ENCODE peak calls at places on chromosomes 13 and 19, in nine cellular contexts. One of them, this sample, is unnamed.

GRCh38 chr13:67221630-67222226 is 8.4 kb downstream of the PCDH9 start:
- DNase-seq in ascending aorta: no peak
- DNase-seq in fibroblast of pulmonary artery: no peak
- DNase-seq in colonic mucosa: no peak
- DNase-seq in AG09309: no peak
- DNase-seq in coronary artery: no peak
- DNase-seq in cardiac muscle cell: peak
- DNase-seq in AG04450: no peak
- DNase-seq in uterus: no peak
- DNase-seq in this sample: no peak

GRCh38 chr13:107678075-107678689 is 537.2 kb downstream of the LIG4 start:
- DNase-seq in coronary artery: no peak
- DNase-seq in AG09309: peak
- DNase-seq in fibroblast of pulmonary artery: no peak
- DNase-seq in ascending aorta: no peak
- DNase-seq in colonic mucosa: no peak
- DNase-seq in uterus: no peak
- DNase-seq in cardiac muscle cell: no peak
- DNase-seq in AG04450: peak
- DNase-seq in this sample: no peak

GRCh38 chr19:2973229-2973628 is 4.1 kb upstream of the TLE6 start:
- DNase-seq in cardiac muscle cell: peak
- DNase-seq in fibroblast of pulmonary artery: peak
- DNase-seq in AG09309: no peak
- DNase-seq in colonic mucosa: no peak
- DNase-seq in ascending aorta: peak
- DNase-seq in uterus: peak
- DNase-seq in coronary artery: no peak
- DNase-seq in AG04450: no peak
- DNase-seq in this sample: peak

GRCh38 chr13:45872574-45872973 is 21.0 kb upstream of the SIAH3 start:
- DNase-seq in ascending aorta: no peak
- DNase-seq in AG04450: no peak
- DNase-seq in colonic mucosa: no peak
- DNase-seq in coronary artery: no peak
- DNase-seq in uterus: no peak
- DNase-seq in fibroblast of pulmonary artery: no peak
- DNase-seq in cardiac muscle cell: no peak
- DNase-seq in AG09309: no peak
- DNase-seq in this sample: no peak

GRCh38 chr19:56720281-56720680 is 48.7 kb upstream of the ZNF835 start:
- DNase-seq in uterus: peak
- DNase-seq in fibroblast of pulmonary artery: no peak
- DNase-seq in AG04450: no peak
- DNase-seq in coronary artery: no peak
- DNase-seq in AG09309: no peak
- DNase-seq in colonic mucosa: no peak
- DNase-seq in cardiac muscle cell: peak
- DNase-seq in ascending aorta: no peak
- DNase-seq in this sample: no peak

GRCh38 chr13:111326621-111326965 is 6.2 kb downstream of the TEX29 start:
- DNase-seq in colonic mucosa: no peak
- DNase-seq in fibroblast of pulmonary artery: no peak
- DNase-seq in ascending aorta: peak
- DNase-seq in AG04450: no peak
- DNase-seq in uterus: no peak
- DNase-seq in cardiac muscle cell: no peak
- DNase-seq in AG09309: no peak
- DNase-seq in coronary artery: peak
- DNase-seq in this sample: no peak

GRCh38 chr19:38842439-38843174 is 7.2 kb downstream of the HNRNPL start:
- DNase-seq in colonic mucosa: no peak
- DNase-seq in ascending aorta: no peak
- DNase-seq in AG04450: no peak
- DNase-seq in AG09309: no peak
- DNase-seq in coronary artery: no peak
- DNase-seq in uterus: no peak
- DNase-seq in cardiac muscle cell: no peak
- DNase-seq in fibroblast of pulmonary artery: no peak
- DNase-seq in this sample: no peak

GRCh38 chr19:3514930-3515329 is 8.8 kb downstream of the FZR1 start:
- DNase-seq in fibroblast of pulmonary artery: no peak
- DNase-seq in coronary artery: no peak
- DNase-seq in AG09309: no peak
- DNase-seq in AG04450: no peak
- DNase-seq in cardiac muscle cell: no peak
- DNase-seq in colonic mucosa: no peak
- DNase-seq in uterus: no peak
- DNase-seq in ascending aorta: no peak
- DNase-seq in this sample: no peak

GRCh38 chr19:38252385-38252784 is 3.8 kb downstream of the PPP1R14A start:
- DNase-seq in fibroblast of pulmonary artery: no peak
- DNase-seq in AG04450: no peak
- DNase-seq in cardiac muscle cell: no peak
- DNase-seq in coronary artery: no peak
- DNase-seq in uterus: no peak
- DNase-seq in ascending aorta: no peak
- DNase-seq in AG09309: no peak
- DNase-seq in colonic mucosa: no peak
- DNase-seq in this sample: no peak

GRCh38 chr13:39100996-39101751 is 62.9 kb downstream of the NHLRC3 start:
- DNase-seq in uterus: no peak
- DNase-seq in coronary artery: no peak
- DNase-seq in fibroblast of pulmonary artery: peak
- DNase-seq in cardiac muscle cell: peak
- DNase-seq in ascending aorta: no peak
- DNase-seq in AG09309: no peak
- DNase-seq in AG04450: no peak
- DNase-seq in colonic mucosa: no peak
- DNase-seq in this sample: no peak
- H3K4me3 ChIP-seq in uterus: no peak
- H3K4me3 ChIP-seq in coronary artery: no peak
- H3K4me3 ChIP-seq in fibroblast of pulmonary artery: no peak
- H3K4me3 ChIP-seq in cardiac muscle cell: no peak
- H3K4me3 ChIP-seq in ascending aorta: no peak
- H3K4me3 ChIP-seq in AG09309: no peak
- H3K4me3 ChIP-seq in AG04450: no peak
- H3K4me3 ChIP-seq in colonic mucosa: no peak
- H3K4me3 ChIP-seq in this sample: no peak

GRCh38 chr19:42203700-42204099 is 13.8 kb downstream of the DEDD2 start:
- DNase-seq in AG04450: no peak
- DNase-seq in coronary artery: no peak
- DNase-seq in AG09309: no peak
- DNase-seq in fibroblast of pulmonary artery: no peak
- DNase-seq in uterus: no peak
- DNase-seq in cardiac muscle cell: no peak
- DNase-seq in ascending aorta: no peak
- DNase-seq in colonic mucosa: no peak
- DNase-seq in this sample: no peak

GRCh38 chr19:42204684-42205083 is 12.8 kb downstream of the DEDD2 start:
- DNase-seq in AG09309: no peak
- DNase-seq in coronary artery: no peak
- DNase-seq in colonic mucosa: no peak
- DNase-seq in cardiac muscle cell: no peak
- DNase-seq in uterus: no peak
- DNase-seq in ascending aorta: no peak
- DNase-seq in AG04450: no peak
- DNase-seq in fibroblast of pulmonary artery: no peak
- DNase-seq in this sample: no peak

GRCh38 chr19:42208612-42209011 is 8.9 kb downstream of the DEDD2 start:
- DNase-seq in AG09309: no peak
- DNase-seq in coronary artery: no peak
- DNase-seq in ascending aorta: no peak
- DNase-seq in fibroblast of pulmonary artery: no peak
- DNase-seq in colonic mucosa: no peak
- DNase-seq in uterus: no peak
- DNase-seq in AG04450: no peak
- DNase-seq in cardiac muscle cell: no peak
- DNase-seq in this sample: no peak

GRCh38 chr19:42207767-42208259 is 9.7 kb downstream of the DEDD2 start:
- DNase-seq in ascending aorta: no peak
- DNase-seq in colonic mucosa: no peak
- DNase-seq in cardiac muscle cell: peak
- DNase-seq in AG09309: no peak
- DNase-seq in fibroblast of pulmonary artery: peak
- DNase-seq in coronary artery: no peak
- DNase-seq in uterus: no peak
- DNase-seq in AG04450: peak
- DNase-seq in this sample: no peak

DNA sequence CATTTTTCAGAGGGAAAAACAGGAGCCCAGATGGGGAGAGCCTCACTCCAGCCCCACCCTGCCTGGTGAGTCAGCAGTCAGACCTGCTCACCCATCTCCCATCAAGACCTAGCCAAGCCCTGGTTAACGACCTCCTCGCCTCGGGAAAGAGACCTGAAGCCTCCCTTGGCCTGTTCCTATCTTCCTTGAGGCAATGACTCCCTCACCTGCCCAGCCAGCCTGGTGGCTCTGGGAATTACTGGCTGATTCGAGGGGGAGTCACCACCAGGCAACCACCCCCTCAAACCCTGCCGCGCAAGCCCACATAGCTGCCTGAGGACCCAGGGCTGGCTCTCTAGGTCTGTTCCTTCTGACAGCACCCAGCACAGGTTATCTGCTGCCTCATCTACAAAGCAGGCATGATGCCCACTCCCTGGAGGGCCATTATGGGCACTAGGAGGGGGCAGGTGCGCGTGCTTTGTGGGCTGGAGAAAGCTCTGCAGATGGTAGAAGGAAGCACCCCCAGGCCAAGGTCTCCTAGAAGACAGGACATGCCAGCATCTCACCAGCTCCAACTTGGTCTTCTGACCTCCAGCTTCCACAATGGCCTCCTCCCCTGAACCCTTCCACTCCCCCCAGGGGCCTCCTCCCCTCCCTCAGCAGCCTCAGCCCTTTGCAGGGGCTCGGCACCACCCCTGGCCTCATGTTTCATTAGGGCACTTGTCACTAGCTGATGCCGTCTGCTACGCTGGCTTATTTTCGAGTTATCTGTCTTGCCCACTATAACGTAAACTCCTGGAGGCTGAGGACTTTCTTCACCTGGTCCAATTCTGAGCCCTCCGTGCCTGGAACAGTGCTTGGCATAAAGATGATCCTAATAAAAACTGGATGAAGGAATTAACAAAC is 10.4 kb downstream of the DEDD2 start:
- DNase-seq in colonic mucosa: peak
- DNase-seq in fibroblast of pulmonary artery: no peak
- DNase-seq in ascending aorta: no peak
- DNase-seq in AG04450: no peak
- DNase-seq in AG09309: no peak
- DNase-seq in cardiac muscle cell: no peak
- DNase-seq in coronary artery: no peak
- DNase-seq in uterus: no peak
- DNase-seq in this sample: no peak
- TF ChIP-seq CTCF in colonic mucosa: no peak
- TF ChIP-seq CTCF in fibroblast of pulmonary artery: no peak
- TF ChIP-seq CTCF in ascending aorta: no peak
- TF ChIP-seq CTCF in AG04450: no peak
- TF ChIP-seq CTCF in AG09309: no peak
- TF ChIP-seq CTCF in cardiac muscle cell: no peak
- TF ChIP-seq CTCF in coronary artery: no peak
- TF ChIP-seq CTCF in uterus: no peak
- TF ChIP-seq CTCF in this sample: no peak

GRCh38 chr19:49700563-49700962 is 9.6 kb downstream of the CPT1C start:
- DNase-seq in AG09309: no peak
- DNase-seq in ascending aorta: no peak
- DNase-seq in fibroblast of pulmonary artery: no peak
- DNase-seq in cardiac muscle cell: no peak
- DNase-seq in colonic mucosa: no peak
- DNase-seq in uterus: no peak
- DNase-seq in AG04450: no peak
- DNase-seq in coronary artery: no peak
- DNase-seq in this sample: no peak

GRCh38 chr19:49696865-49697264 is 5.9 kb downstream of the CPT1C start:
- DNase-seq in ascending aorta: no peak
- DNase-seq in colonic mucosa: no peak
- DNase-seq in cardiac muscle cell: no peak
- DNase-seq in coronary artery: no peak
- DNase-seq in AG09309: no peak
- DNase-seq in AG04450: no peak
- DNase-seq in uterus: no peak
- DNase-seq in fibroblast of pulmonary artery: no peak
- DNase-seq in this sample: no peak

GRCh38 chr19:49699364-49699763 is 8.4 kb downstream of the CPT1C start:
- DNase-seq in AG04450: no peak
- DNase-seq in ascending aorta: no peak
- DNase-seq in colonic mucosa: no peak
- DNase-seq in AG09309: no peak
- DNase-seq in uterus: no peak
- DNase-seq in fibroblast of pulmonary artery: no peak
- DNase-seq in cardiac muscle cell: no peak
- DNase-seq in coronary artery: no peak
- DNase-seq in this sample: no peak

GRCh38 chr19:49692102-49692599 is 1.2 kb downstream of the CPT1C start:
- DNase-seq in AG04450: no peak
- DNase-seq in cardiac muscle cell: no peak
- DNase-seq in AG09309: no peak
- DNase-seq in colonic mucosa: no peak
- DNase-seq in fibroblast of pulmonary artery: no peak
- DNase-seq in ascending aorta: no peak
- DNase-seq in uterus: no peak
- DNase-seq in coronary artery: no peak
- DNase-seq in this sample: no peak

GRCh38 chr19:49696115-49696514 is 5.2 kb downstream of the CPT1C start:
- DNase-seq in uterus: no peak
- DNase-seq in AG09309: no peak
- DNase-seq in AG04450: no peak
- DNase-seq in ascending aorta: no peak
- DNase-seq in colonic mucosa: no peak
- DNase-seq in cardiac muscle cell: no peak
- DNase-seq in coronary artery: no peak
- DNase-seq in fibroblast of pulmonary artery: no peak
- DNase-seq in this sample: no peak
- H3K4me3 ChIP-seq in uterus: no peak
- H3K4me3 ChIP-seq in AG09309: no peak
- H3K4me3 ChIP-seq in AG04450: no peak
- H3K4me3 ChIP-seq in ascending aorta: no peak
- H3K4me3 ChIP-seq in colonic mucosa: no peak
- H3K4me3 ChIP-seq in cardiac muscle cell: no peak
- H3K4me3 ChIP-seq in coronary artery: no peak
- H3K4me3 ChIP-seq in fibroblast of pulmonary artery: no peak
- H3K4me3 ChIP-seq in this sample: no peak

DNA sequence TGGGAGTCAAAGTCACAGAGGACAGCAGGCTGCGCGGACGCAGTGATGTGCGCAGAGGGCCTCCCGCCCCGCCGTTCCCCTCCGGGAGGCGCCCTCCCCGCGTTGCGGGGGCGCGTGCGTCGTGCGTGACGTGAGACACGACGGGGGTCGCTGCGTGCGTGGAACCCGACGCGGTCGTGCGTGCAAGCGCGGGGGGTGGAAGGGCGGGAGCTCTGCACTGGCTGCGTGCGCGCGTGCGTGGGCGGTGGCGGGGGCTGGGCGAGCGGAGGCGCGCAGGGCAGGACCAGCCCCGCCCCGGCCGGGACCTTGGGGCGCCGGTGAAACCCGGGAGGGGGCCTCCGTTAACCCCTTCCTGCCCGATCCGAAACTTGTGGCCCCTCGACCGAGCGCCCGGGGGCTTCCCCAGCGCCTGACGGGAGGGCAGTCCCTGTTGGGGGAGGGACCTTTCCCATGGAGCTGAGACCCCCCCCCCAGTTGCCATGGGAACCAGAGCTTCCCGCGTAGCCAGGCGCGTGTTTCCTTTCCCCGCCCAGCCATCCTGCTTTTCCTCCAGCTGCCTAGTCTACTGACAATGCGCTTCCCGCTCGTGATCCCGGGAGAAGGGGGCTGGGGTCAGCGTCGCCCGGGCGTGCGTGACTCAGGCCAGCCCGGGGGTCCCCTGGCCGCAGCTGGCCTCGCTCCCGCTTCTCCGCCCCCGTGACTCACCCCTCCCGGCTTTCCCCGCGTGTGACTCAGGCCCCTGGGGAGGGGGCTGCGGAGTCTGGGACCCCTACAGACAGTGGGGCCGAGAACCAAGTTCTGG is 7.3 kb upstream of the HOOK2 start:
- DNase-seq in fibroblast of pulmonary artery: peak
- DNase-seq in uterus: peak
- DNase-seq in cardiac muscle cell: peak
- DNase-seq in colonic mucosa: peak
- DNase-seq in AG09309: no peak
- DNase-seq in AG04450: no peak
- DNase-seq in ascending aorta: peak
- DNase-seq in coronary artery: peak
- DNase-seq in this sample: peak
- TF ChIP-seq CTCF in fibroblast of pulmonary artery: no peak
- TF ChIP-seq CTCF in uterus: no peak
- TF ChIP-seq CTCF in cardiac muscle cell: no peak
- TF ChIP-seq CTCF in colonic mucosa: no peak
- TF ChIP-seq CTCF in AG09309: no peak
- TF ChIP-seq CTCF in AG04450: no peak
- TF ChIP-seq CTCF in ascending aorta: no peak
- TF ChIP-seq CTCF in coronary artery: no peak
- TF ChIP-seq CTCF in this sample: no peak

This sample was measured in lower leg skin.